ENCODE peak calls at places on chromosome 17, in seven cellular contexts. J is NCI-H1105; D is MM.1S; P is GM23338; H is globus pallidus; N is gastrocnemius medialis; W is activated naive CD8-positive, alpha-beta T cell treated with anti-CD3 and anti-CD28 coated beads, Interleukin-2, amount 50 U/mL, for 16 hours. F is an unnamed sample.

GRCh38 chr17:57881143-57881542 is 31.3 kb upstream of the MRPS23 start:
- DNase-seq in N (no peak), W (no peak), J (no peak), D (no peak), P (peak), H (no peak), F (peak)

GRCh38 chr17:2137342-2138098 is 82.6 kb downstream of the HIC1 start:
- DNase-seq in N (peak), W (no peak), J (no peak), P (peak), D (peak), H (no peak), F (peak)

GRCh38 chr17:4663711-4664110 is 22.2 kb upstream of the ALOX15 start:
- DNase-seq in J (no peak), W (no peak), N (no peak), P (no peak), D (no peak), H (no peak), F (no peak)

GRCh38 chr17:74987909-74988711 is 678 bp downstream of the CDR2L start:
- DNase-seq in N (peak), W (no peak), D (no peak), P (peak), H (peak), J (peak), F (peak)

GRCh38 chr17:68512967-68513474 is 791 bp downstream of the PRKAR1A start:
- DNase-seq in J (no peak), D (peak), N (peak), H (no peak), W (no peak), P (peak), F (peak)

GRCh38 chr17:50352072-50352692 is 6.3 kb downstream of the XYLT2 start:
- DNase-seq in H (no peak), W (no peak), N (peak), D (no peak), J (no peak), P (no peak), F (peak)

GRCh38 chr17:62101090-62101489 is 36.0 kb upstream of the MED13 start:
- DNase-seq in P (peak), D (no peak), J (no peak), N (no peak), H (no peak), W (no peak), F (no peak)

GRCh38 chr17:78358538-78359215 is 1.2 kb downstream of the SOCS3 start:
- DNase-seq in P (peak), W (no peak), J (peak), N (no peak), H (no peak), D (no peak), F (peak)

GRCh38 chr17:70483624-70484023 is 314.3 kb downstream of the KCNJ2 start:
- DNase-seq in H (no peak), W (no peak), P (no peak), J (no peak), D (no peak), N (no peak), F (no peak)

GRCh38 chr17:62064029-62064790 is 868 bp downstream of the MED13 start:
- DNase-seq in W (no peak), D (peak), N (no peak), J (no peak), H (peak), P (no peak), F (peak)

GRCh38 chr17:66955821-66956220 is 8.7 kb upstream of the CACNG4 start:
- DNase-seq in D (no peak), H (no peak), N (no peak), P (no peak), J (no peak), W (no peak), F (no peak)

GRCh38 chr17:62091804-62092203 is 26.7 kb upstream of the MED13 start:
- DNase-seq in N (no peak), W (no peak), H (no peak), D (no peak), J (no peak), P (no peak), F (no peak)

GRCh38 chr17:58189436-58190146 is 2.9 kb upstream of the EPX start:
- DNase-seq in W (no peak), N (peak), P (no peak), H (no peak), D (no peak), J (no peak), F (peak)

GRCh38 chr17:51435171-51435552 is 174.8 kb downstream of the UTP18 start:
- DNase-seq in P (no peak), N (no peak), H (no peak), J (no peak), W (no peak), D (no peak), F (no peak)

GRCh38 chr17:77741109-77741508 is 217.4 kb upstream of the TNRC6C start:
- DNase-seq in D (no peak), P (peak), H (no peak), W (no peak), N (no peak), J (no peak), F (no peak)

GRCh38 chr17:57935833-57936807 is 19.1 kb downstream of the CUEDC1 start:
- DNase-seq in D (no peak), H (peak), N (peak), P (peak), J (no peak), W (no peak), F (peak)

GRCh38 chr17:70230883-70231282 is 61.6 kb downstream of the KCNJ2 start:
- DNase-seq in D (no peak), H (no peak), N (no peak), P (no peak), W (no peak), J (no peak), F (no peak)

GRCh38 chr17:48244814-48245213 is 137.2 kb downstream of the SNX11 start:
- DNase-seq in J (no peak), W (no peak), H (no peak), N (no peak), P (no peak), D (no peak), F (no peak)

GRCh38 chr17:47064684-47065083 is 85.6 kb upstream of the RPRML start:
- DNase-seq in P (no peak), H (no peak), D (no peak), J (no peak), W (no peak), N (no peak), F (no peak)

GRCh38 chr17:38605852-38606645 is at the start of gene SRCIN1:
- DNase-seq in J (peak), W (peak), P (peak), D (peak), H (peak), N (no peak), F (peak)

GRCh38 chr17:72560303-72561247 is 439.8 kb downstream of the SOX9 start:
- DNase-seq in W (peak), N (no peak), J (peak), H (no peak), D (peak), P (peak), F (peak)

GRCh38 chr17:78797691-78798585 is 15.9 kb upstream of the CYTH1 start:
- DNase-seq in P (no peak), W (no peak), D (no peak), H (no peak), N (no peak), J (no peak), F (no peak)

GRCh38 chr17:17778308-17779014 is 58.3 kb downstream of the SREBF1 start:
- DNase-seq in J (no peak), H (peak), N (no peak), W (no peak), D (no peak), P (no peak), F (no peak)

GRCh38 chr17:80263253-80264047 is 2.8 kb downstream of the RNF213 start:
- DNase-seq in W (peak), H (peak), N (peak), J (no peak), D (peak), P (peak), F (peak)

GRCh38 chr17:47934856-47935255 is 6.5 kb upstream of the PNPO start:
- DNase-seq in J (no peak), W (no peak), N (no peak), P (no peak), H (no peak), D (no peak), F (peak)

GRCh38 chr17:11221721-11222120 is 19.3 kb upstream of the SHISA6 start:
- DNase-seq in N (no peak), D (no peak), H (no peak), J (no peak), W (no peak), P (no peak), F (no peak)

GRCh38 chr17:5587431-5588032 is 3.2 kb upstream of the NLRP1 start:
- DNase-seq in H (peak), J (peak), D (peak), N (no peak), P (peak), W (no peak), F (peak)

GRCh38 chr17:62965649-62966425 is at the start of gene TANC2:
- DNase-seq in D (peak), J (peak), N (peak), H (peak), P (peak), W (peak), F (peak)

GRCh38 chr17:15287533-15288267 is 22.6 kb upstream of the PMP22 start:
- DNase-seq in D (no peak), P (no peak), H (no peak), J (no peak), N (no peak), W (no peak), F (peak)

GRCh38 chr17:3025421-3026124 is 37.8 kb downstream of the OR1D5 start:
- DNase-seq in H (no peak), N (no peak), J (no peak), W (no peak), D (no peak), P (no peak), F (no peak)

GRCh38 chr17:83109793-83110645 is 30.6 kb downstream of the METRNL start:
- DNase-seq in N (peak), W (no peak), H (no peak), D (no peak), J (peak), P (no peak), F (peak)

GRCh38 chr17:1473170-1473569 is 17.1 kb upstream of the CRK start:
- DNase-seq in N (no peak), J (no peak), P (peak), D (no peak), H (no peak), W (no peak), F (no peak)

GRCh38 chr17:49217651-49218413 is 7.3 kb downstream of the ABI3 start:
- DNase-seq in P (no peak), W (no peak), J (no peak), H (peak), D (no peak), N (peak), F (no peak)

GRCh38 chr17:80283116-80283852 is 22.6 kb downstream of the RNF213 start:
- DNase-seq in H (no peak), D (no peak), W (no peak), P (no peak), J (no peak), N (no peak), F (no peak)

F was measured in EH.